ENCODE peak calls at places on chromosomes 11 and 22, in nine cellular contexts. Y is IMR-90, K is thyroid gland, E is endothelial cell of umbilical vein, V is A549, M is tibial nerve, J is esophagus squamous epithelium, D is GM12878, F is transverse colon. C is an unnamed sample. For H3K9me3, the result is how much of the 10 kb centered on the place peaks cover.

GRCh38 chr11:113681711-113682410 is 24.2 kb downstream of the TMPRSS5 start:
- DNase-seq in Y (no peak), K (peak), E (no peak), V (no peak), M (no peak), J (no peak), D (no peak), F (no peak), C (peak)

GRCh38 chr11:11311169-11311568 is 41.9 kb downstream of the CSNK2A3 start:
- DNase-seq in Y (no peak), K (no peak), E (no peak), V (no peak), M (no peak), J (no peak), D (peak), F (no peak), C (no peak)

GRCh38 chr11:1162498-1163311 is 5.0 kb downstream of the MUC5AC start:
- DNase-seq in Y (no peak), K (no peak), E (no peak), V (no peak), M (no peak), J (no peak), D (no peak), F (no peak), C (no peak)

GRCh38 chr11:44043157-44043556 is 4.6 kb upstream of the ACCSL start:
- DNase-seq in Y (no peak), K (no peak), E (no peak), V (no peak), M (no peak), J (no peak), D (no peak), F (no peak), C (no peak)

GRCh38 chr22:28299760-28300159 is 379.9 kb downstream of the TTC28 start:
- DNase-seq in Y (peak), K (no peak), E (no peak), V (no peak), M (no peak), J (no peak), D (no peak), F (no peak), C (no peak)

GRCh38 chr22:26888887-26889286 is 231.5 kb downstream of the MIAT start:
- DNase-seq in Y (peak), K (no peak), E (no peak), V (no peak), M (no peak), J (no peak), D (no peak), F (no peak), C (no peak)

GRCh38 chr11:3849297-3849874 is 6.1 kb upstream of the STIM1 start:
- DNase-seq in Y (peak), K (no peak), E (peak), V (peak), M (no peak), J (no peak), D (no peak), F (no peak), C (peak)

GRCh38 chr22:48857202-48857805 is 970.4 kb downstream of the BRD1 start:
- DNase-seq in Y (no peak), K (no peak), E (no peak), V (no peak), M (no peak), J (no peak), D (no peak), F (no peak), C (no peak)

GRCh38 chr11:8266246-8267241 is 2.9 kb upstream of the LMO1 start:
- DNase-seq in Y (no peak), K (no peak), E (no peak), V (no peak), M (no peak), J (no peak), D (no peak), F (no peak), C (no peak)

GRCh38 chr11:69509381-69509780 is 27.9 kb downstream of the LINC01488 start:
- DNase-seq in Y (no peak), K (no peak), E (no peak), V (no peak), M (no peak), J (no peak), D (no peak), F (no peak), C (no peak)

GRCh38 chr11:116513894-116514293 is 258.9 kb downstream of the BUD13 start:
- DNase-seq in Y (peak), K (peak), E (peak), V (peak), M (no peak), J (no peak), D (no peak), F (peak), C (no peak)

GRCh38 chr11:119787074-119787461 is 58.1 kb upstream of the NECTIN1 start:
- DNase-seq in Y (no peak), K (no peak), E (no peak), V (no peak), M (no peak), J (no peak), D (no peak), F (no peak), C (no peak)

GRCh38 chr11:66745356-66746235 is 16.6 kb upstream of the SPTBN2 start:
- DNase-seq in Y (no peak), K (peak), E (peak), V (peak), M (no peak), J (no peak), D (no peak), F (peak), C (peak)

GRCh38 chr11:68165601-68166000 is 44.4 kb upstream of the CHKA start:
- DNase-seq in Y (no peak), K (no peak), E (no peak), V (no peak), M (no peak), J (no peak), D (no peak), F (no peak), C (no peak)

GRCh38 chr11:63970902-63971301 is 3.5 kb upstream of the COX8A start:
- DNase-seq in Y (no peak), K (no peak), E (no peak), V (no peak), M (no peak), J (no peak), D (no peak), F (no peak), C (no peak)

GRCh38 chr11:130629039-130629438 is 180.6 kb downstream of the ADAMTS15 start:
- DNase-seq in Y (no peak), K (peak), E (no peak), V (no peak), M (no peak), J (no peak), D (no peak), F (no peak), C (no peak)

GRCh38 chr22:29344137-29344536 is 28.6 kb upstream of the RASL10A start:
- DNase-seq in Y (peak), K (peak), E (no peak), V (peak), M (no peak), J (no peak), D (no peak), F (peak), C (peak)

GRCh38 chr11:128508785-128509518 is 78.4 kb downstream of the ETS1 start:
- DNase-seq in Y (peak), K (no peak), E (no peak), V (peak), M (no peak), J (no peak), D (no peak), F (no peak), C (no peak)

GRCh38 chr11:18802381-18803257 is 11.0 kb upstream of the PTPN5 start:
- DNase-seq in Y (peak), K (peak), E (peak), V (peak), M (no peak), J (no peak), D (peak), F (peak), C (peak)

GRCh38 chr11:111986589-111986988 is 38.6 kb upstream of the DLAT start:
- DNase-seq in Y (no peak), K (no peak), E (no peak), V (no peak), M (no peak), J (no peak), D (no peak), F (no peak), C (no peak)

GRCh38 chr11:16969010-16970004 is 44.9 kb downstream of the PLEKHA7 start:
- DNase-seq in Y (no peak), K (no peak), E (no peak), V (no peak), M (no peak), J (no peak), D (no peak), F (no peak), C (no peak)

GRCh38 chr11:57460017-57460755 is at the start of gene RTN4RL2:
- DNase-seq in Y (peak), K (peak), E (peak), V (peak), M (no peak), J (no peak), D (no peak), F (no peak), C (no peak)

GRCh38 chr22:25564979-25565677 is 653 bp downstream of the GRK3 start:
- DNase-seq in Y (no peak), K (peak), E (peak), V (peak), M (no peak), J (no peak), D (no peak), F (peak), C (peak)

GRCh38 chr11:18634140-18635032 is at the start of gene SPTY2D1:
- DNase-seq in Y (peak), K (peak), E (peak), V (peak), M (peak), J (peak), D (peak), F (peak), C (peak)

GRCh38 chr11:85806876-85807275 is 4.1 kb downstream of the SYTL2 start:
- DNase-seq in Y (no peak), K (no peak), E (no peak), V (no peak), M (no peak), J (no peak), D (no peak), F (no peak), C (peak)

GRCh38 chr11:117817213-117818035 is 7.1 kb downstream of the FXYD2 start:
- DNase-seq in Y (peak), K (peak), E (peak), V (peak), M (peak), J (no peak), D (peak), F (peak), C (peak)

GRCh38 chr11:68803766-68804165 is 38.0 kb downstream of the CPT1A start:
- DNase-seq in Y (no peak), K (no peak), E (no peak), V (no peak), M (no peak), J (no peak), D (no peak), F (no peak), C (no peak)

GRCh38 chr11:86041975-86042378 is 26.9 kb downstream of the PICALM start:
- DNase-seq in Y (peak), K (peak), E (peak), V (peak), M (peak), J (no peak), D (peak), F (peak), C (peak)

DNA sequence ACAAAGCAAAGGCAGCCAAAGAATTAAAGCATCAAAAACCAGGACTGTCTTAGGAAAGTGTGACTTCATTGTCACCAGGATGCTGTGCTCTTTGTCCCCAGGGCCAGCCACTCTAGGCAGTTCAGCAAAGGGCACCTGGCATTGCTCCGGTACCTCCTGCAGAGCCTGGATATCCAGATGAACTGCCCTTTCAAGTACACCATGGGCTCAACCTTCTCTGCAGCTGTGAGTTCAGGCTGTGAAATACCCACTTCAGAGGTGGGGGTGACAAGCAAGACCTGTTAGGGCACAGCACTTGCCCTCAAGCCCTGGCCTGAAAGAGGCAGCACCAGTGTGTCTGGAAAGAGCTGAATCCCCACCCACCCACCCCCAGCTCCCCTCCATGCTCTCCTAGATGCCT is 44.5 kb downstream of the KCNQ1OT1 start:
- DNase-seq in Y (no peak), K (no peak), E (no peak), V (no peak), M (no peak), J (no peak), D (no peak), F (no peak), C (no peak)
- H3K9me3 ChIP-seq in Y (half or more), K (under half), E (under half), V (half or more), M (under half), J (half or more), D (under half), F (under half), C (under half)

GRCh38 chr11:102319544-102319943 is 2.3 kb downstream of the BIRC3 start:
- DNase-seq in Y (no peak), K (no peak), E (no peak), V (no peak), M (no peak), J (no peak), D (no peak), F (no peak), C (no peak)
- TF ChIP-seq POLR2A in Y (no peak), K (no peak), E (no peak), V (no peak), M (no peak), J (no peak), D (no peak), F (no peak), C (no peak)

GRCh38 chr22:47335958-47336357 is 573.5 kb downstream of the TBC1D22A start:
- DNase-seq in Y (no peak), K (no peak), E (no peak), V (no peak), M (no peak), J (no peak), D (no peak), F (no peak), C (no peak)
- H3K9me3 ChIP-seq in Y (under half), K (under half), E (under half), V (under half), M (under half), J (under half), D (under half), F (under half), C (under half)

GRCh38 chr22:44171486-44172076 is 9.1 kb upstream of the PARVG start:
- DNase-seq in Y (no peak), K (no peak), E (no peak), V (no peak), M (no peak), J (no peak), D (no peak), F (no peak), C (no peak)
- TF ChIP-seq POLR2A in Y (no peak), K (no peak), E (no peak), V (no peak), M (no peak), J (no peak), D (no peak), F (no peak), C (no peak)

GRCh38 chr22:47397673-47398072 is 635.2 kb downstream of the TBC1D22A start:
- DNase-seq in Y (no peak), K (no peak), E (no peak), V (no peak), M (no peak), J (no peak), D (no peak), F (no peak), C (no peak)

GRCh38 chr22:47396105-47396504 is 633.7 kb downstream of the TBC1D22A start:
- DNase-seq in Y (no peak), K (no peak), E (no peak), V (no peak), M (no peak), J (no peak), D (no peak), F (no peak), C (no peak)

GRCh38 chr22:47394504-47395440 is 632.3 kb downstream of the TBC1D22A start:
- DNase-seq in Y (no peak), K (no peak), E (no peak), V (no peak), M (no peak), J (no peak), D (no peak), F (no peak), C (no peak)

GRCh38 chr22:47396515-47396914 is 634.1 kb downstream of the TBC1D22A start:
- DNase-seq in Y (no peak), K (no peak), E (no peak), V (no peak), M (no peak), J (no peak), D (no peak), F (no peak), C (no peak)

GRCh38 chr22:47395481-47395880 is 633.0 kb downstream of the TBC1D22A start:
- DNase-seq in Y (peak), K (no peak), E (no peak), V (peak), M (no peak), J (no peak), D (no peak), F (no peak), C (no peak)
- H3K9me3 ChIP-seq in Y (under half), K (under half), E (under half), V (under half), M (under half), J (under half), D (under half), F (under half), C (under half)